ENCODE peak calls at places on chromosomes 2 and 18, in five cellular contexts. W is natural killer cell, I is brain microvascular endothelial cell, N is endothelial cell of umbilical vein, G is endodermal cell. D is an unnamed sample.

GRCh38 chr2:241795021-241795999 is 13.7 kb upstream of the NEU4 start:
- DNase-seq in W (no peak), N (no peak), G (no peak), I (no peak), D (no peak)

GRCh38 chr2:195337597-195337996 is 319.4 kb upstream of the SLC39A10 start:
- DNase-seq in N (no peak), G (no peak), I (no peak), W (no peak), D (no peak)

GRCh38 chr18:12751503-12751884 is 48.7 kb downstream of the PSMG2 start:
- DNase-seq in I (no peak), G (no peak), N (no peak), W (no peak), D (no peak)

GRCh38 chr2:45850558-45850957 is 199.1 kb downstream of the PRKCE start:
- DNase-seq in W (no peak), N (no peak), G (no peak), I (no peak), D (no peak)

GRCh38 chr2:174227748-174228147 is 20.6 kb downstream of the OLA1 start:
- DNase-seq in G (no peak), N (no peak), W (no peak), I (no peak), D (no peak)

GRCh38 chr18:77376043-77376732 is 126.5 kb downstream of the GALR1 start:
- DNase-seq in W (no peak), N (no peak), I (no peak), G (no peak), D (no peak)

GRCh38 chr2:53711271-53711780 is 56.3 kb upstream of the CHAC2 start:
- DNase-seq in N (no peak), W (no peak), I (no peak), G (no peak), D (no peak)

GRCh38 chr2:85266424-85267041 is 61.3 kb downstream of the TGOLN2 start:
- DNase-seq in N (peak; percentile 25), I (peak; percentile 49), W (peak; percentile 66), G (peak; percentile 94), D (peak; percentile 62)

GRCh38 chr2:65437392-65438135 is 5.2 kb upstream of the SPRED2 start:
- DNase-seq in N (no peak), G (peak; percentile 89), W (no peak), I (no peak), D (no peak)

GRCh38 chr2:178072383-178073301 is at the start of gene PDE11A:
- DNase-seq in W (no peak), I (peak; percentile 61), G (peak; percentile 95), N (peak; percentile 52), D (peak; percentile 52)

GRCh38 chr2:60484080-60484737 is 69.2 kb downstream of the BCL11A start:
- DNase-seq in W (no peak), G (peak; percentile 60), N (no peak), I (peak; percentile 79), D (peak; percentile 84)

GRCh38 chr2:54560146-54560881 is 104.2 kb downstream of the SPTBN1 start:
- DNase-seq in N (peak; percentile 52), W (no peak), G (peak; percentile 67), I (no peak), D (peak; percentile 49)

GRCh38 chr2:42767899-42768705 is 4.2 kb upstream of the OXER1 start:
- DNase-seq in N (no peak), I (no peak), G (peak; percentile 47), W (no peak), D (no peak)

GRCh38 chr2:850429-850828 is 100.2 kb upstream of the SNTG2 start:
- DNase-seq in N (no peak), W (no peak), G (no peak), I (no peak), D (no peak)

GRCh38 chr2:18918280-18918679 is 328.9 kb upstream of the NT5C1B start:
- DNase-seq in W (no peak), I (no peak), G (no peak), N (no peak), D (no peak)

GRCh38 chr18:56660655-56661054 is 9.5 kb downstream of the WDR7 start:
- DNase-seq in G (no peak), W (no peak), N (no peak), I (no peak), D (no peak)

GRCh38 chr18:23849141-23849540 is 159.9 kb downstream of the LAMA3 start:
- DNase-seq in I (no peak), N (no peak), G (no peak), W (no peak), D (no peak)

GRCh38 chr2:26535663-26536275 is 57.8 kb upstream of the OTOF start:
- DNase-seq in G (peak; percentile 30), I (no peak), N (no peak), W (no peak), D (no peak)

GRCh38 chr2:113098061-113098460 is 29.3 kb upstream of the IL1RN start:
- DNase-seq in W (no peak), G (no peak), N (no peak), I (no peak), D (no peak)

GRCh38 chr2:49972699-49973098 is 818.4 kb upstream of the FSHR start:
- DNase-seq in N (no peak), W (no peak), I (no peak), G (peak; percentile 79), D (no peak)

GRCh38 chr2:157229572-157229971 is 27.9 kb upstream of the GALNT5 start:
- DNase-seq in W (no peak), N (no peak), I (peak; percentile 57), G (no peak), D (no peak)

GRCh38 chr2:196278491-196278911 is 107.1 kb upstream of the STK17B start:
- DNase-seq in G (no peak), I (peak; percentile 90), W (no peak), N (peak; percentile 88), D (no peak)

GRCh38 chr18:8529609-8530008 is 79.6 kb upstream of the RAB12 start:
- DNase-seq in I (no peak), N (no peak), G (no peak), W (no peak), D (no peak)

GRCh38 chr18:7830468-7830867 is 263.4 kb downstream of the PTPRM start:
- DNase-seq in G (no peak), N (peak; percentile 40), I (no peak), W (no peak), D (no peak)

GRCh38 chr18:76687271-76688006 is 134.9 kb upstream of the ZNF236 start:
- DNase-seq in N (no peak), I (peak; percentile 26), W (no peak), G (no peak), D (no peak)

GRCh38 chr2:36562973-36563532 is 34.9 kb downstream of the FEZ2 start:
- DNase-seq in G (no peak), N (peak; percentile 61), I (no peak), W (no peak), D (no peak)

GRCh38 chr2:85255456-85255812 is 72.4 kb downstream of the TGOLN2 start:
- DNase-seq in I (no peak), N (peak; percentile 13), W (no peak), G (no peak), D (no peak)

GRCh38 chr2:137951606-137952005 is 12.7 kb upstream of the HNMT start:
- DNase-seq in W (no peak), G (no peak), I (peak; percentile 60), N (no peak), D (no peak)

GRCh38 chr2:7013761-7014160 is 96.5 kb downstream of the RNF144A start:
- DNase-seq in I (no peak), N (no peak), G (no peak), W (no peak), D (no peak)

GRCh38 chr2:179338681-179339080 is 74.0 kb upstream of the SESTD1 start:
- DNase-seq in I (no peak), N (no peak), W (no peak), G (no peak), D (no peak)

GRCh38 chr2:58834404-58834803 is 593.3 kb upstream of the FANCL start:
- DNase-seq in W (no peak), N (peak; percentile 16), G (peak; percentile 87), I (peak; percentile 43), D (no peak)

GRCh38 chr18:63159590-63159989 is 160.0 kb downstream of the BCL2 start:
- DNase-seq in I (no peak), N (no peak), W (no peak), G (no peak), D (no peak)

GRCh38 chr18:63158676-63159291 is 160.8 kb downstream of the BCL2 start:
- DNase-seq in N (no peak), G (no peak), I (no peak), W (no peak), D (no peak)

GRCh38 chr18:63155910-63156773 is 163.4 kb downstream of the BCL2 start:
- DNase-seq in I (no peak), N (no peak), G (no peak), W (peak; percentile 19), D (no peak)

GRCh38 chr18:63157293-63158011 is 162.1 kb downstream of the BCL2 start:
- DNase-seq in I (no peak), G (no peak), N (no peak), W (no peak), D (no peak)

GRCh38 chr18:63158012-63158631 is 161.4 kb downstream of the BCL2 start:
- DNase-seq in I (no peak), N (no peak), G (no peak), W (no peak), D (no peak)
- TF ChIP-seq CTCF in I (no peak), N (no peak), G (no peak), W (no peak), D (no peak)

GRCh38 chr2:236936446-236936940 is 149.2 kb upstream of the COPS8 start:
- DNase-seq in G (no peak), W (no peak), N (no peak), I (no peak), D (no peak)
- TF ChIP-seq CTCF in G (no peak), W (no peak), N (no peak), I (no peak), D (no peak)

GRCh38 chr2:136131484-136131960 is 13.6 kb upstream of the CXCR4 start:
- DNase-seq in I (no peak), N (no peak), W (peak; percentile 38), G (no peak), D (no peak)

GRCh38 chr2:136130045-136130444 is 12.1 kb upstream of the CXCR4 start:
- DNase-seq in I (no peak), W (no peak), N (no peak), G (no peak), D (no peak)

GRCh38 chr2:136130511-136130910 is 12.6 kb upstream of the CXCR4 start:
- DNase-seq in N (no peak), W (no peak), G (no peak), I (no peak), D (no peak)

GRCh38 chr2:136128905-136129304 is 11.0 kb upstream of the CXCR4 start:
- DNase-seq in W (no peak), N (no peak), G (no peak), I (no peak), D (no peak)

DNA sequence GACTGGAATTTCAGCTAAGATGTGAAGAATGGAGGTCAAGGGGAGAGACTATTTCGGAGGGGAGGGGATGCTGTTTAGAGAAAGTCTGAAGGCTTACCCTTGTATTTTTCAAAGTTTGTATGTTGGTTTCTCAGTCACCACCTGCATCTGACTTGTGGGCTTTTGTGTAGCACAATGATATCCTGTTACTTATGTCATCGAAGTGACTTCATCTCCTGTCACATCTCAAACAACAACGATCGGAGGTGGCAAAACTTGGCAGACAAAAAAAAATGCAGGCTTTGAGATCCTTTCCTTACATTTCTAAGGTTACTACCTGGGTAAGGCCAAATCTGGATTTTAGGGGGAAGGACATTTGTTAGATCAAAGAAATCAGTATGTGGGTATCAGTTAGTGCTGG is 11.7 kb upstream of the CXCR4 start:
- DNase-seq in G (no peak), I (no peak), W (no peak), N (no peak), D (no peak)
- TF ChIP-seq CTCF in G (no peak), I (no peak), W (no peak), N (no peak), D (no peak)

GRCh38 chr18:49648811-49649210 is 87.0 kb downstream of the LIPG start:
- DNase-seq in W (no peak), N (no peak), G (peak; percentile 39), I (no peak), D (no peak)
- TF ChIP-seq CTCF in W (no peak), N (peak; percentile 10), G (peak; percentile 66), I (peak; percentile 33), D (no peak)

D was measured in CD14-positive monocyte.